ENCODE peak calls at places on chromosomes 2 and 18, in six cellular contexts. H, F, N, Y, Q and S are unnamed samples.
A peak's percentile ranks its signal among the peaks of the same experiment; 100 is the strongest.

GRCh38 chr18:5197032-5197434 is at the start of gene AKAIN1:
- DNase-seq in Y (peak; percentile 23), Q (no peak), N (peak; percentile 26), H (no peak), F (peak; percentile 40), S (peak; percentile 30)

GRCh38 chr2:130744287-130745117 is 10.8 kb upstream of the AMER3 start:
- DNase-seq in N (no peak), Q (no peak), Y (no peak), H (no peak), F (no peak), S (no peak)

GRCh38 chr2:14517731-14518130 is 114.8 kb upstream of the LRATD1 start:
- DNase-seq in N (no peak), Y (no peak), F (no peak), H (no peak), Q (no peak), S (no peak)

GRCh38 chr18:26051845-26052244 is 38.6 kb downstream of the SS18 start:
- DNase-seq in Q (no peak), N (no peak), H (no peak), Y (no peak), F (no peak), S (no peak)

GRCh38 chr2:216765810-216766259 is 70.5 kb upstream of the IGFBP5 start:
- DNase-seq in N (no peak), F (no peak), Q (no peak), H (no peak), Y (no peak), S (no peak)

GRCh38 chr18:21241224-21242131 is 554 bp upstream of the GREB1L start:
- DNase-seq in F (no peak), Q (no peak), N (no peak), Y (no peak), H (no peak), S (peak; percentile 9)

GRCh38 chr2:67997528-67998267 is 65.1 kb downstream of the C1D start:
- DNase-seq in N (no peak), Q (no peak), Y (peak; percentile 97), H (no peak), F (no peak), S (no peak)

GRCh38 chr18:23217781-23218180 is 82.5 kb downstream of the CABLES1 start:
- DNase-seq in Q (no peak), F (no peak), N (no peak), H (no peak), Y (no peak), S (no peak)

GRCh38 chr18:43129946-43130523 is 14.6 kb upstream of the RIT2 start:
- DNase-seq in Y (peak; percentile 46), F (no peak), H (no peak), Q (no peak), N (no peak), S (no peak)

GRCh38 chr2:136020831-136021230 is 35.4 kb upstream of the DARS1 start:
- DNase-seq in N (no peak), H (no peak), F (no peak), Q (no peak), Y (no peak), S (no peak)

GRCh38 chr2:20288941-20289340 is 61.7 kb downstream of the PUM2 start:
- DNase-seq in Q (no peak), F (no peak), Y (peak; percentile 89), N (no peak), H (no peak), S (no peak)

GRCh38 chr18:75548353-75548752 is 120.8 kb upstream of the SMIM21 start:
- DNase-seq in N (no peak), Y (peak; percentile 34), Q (no peak), H (no peak), F (no peak), S (no peak)

GRCh38 chr2:240686460-240686859 is 3.8 kb upstream of the AQP12B start:
- DNase-seq in F (no peak), H (no peak), Q (no peak), N (no peak), Y (no peak), S (no peak)

GRCh38 chr2:98911376-98912154 is 24.5 kb downstream of the CRACDL start:
- DNase-seq in H (no peak), N (no peak), Q (no peak), Y (peak; percentile 64), F (no peak), S (no peak)

GRCh38 chr2:158346041-158346440 is 110.5 kb downstream of the CCDC148 start:
- DNase-seq in Q (no peak), H (no peak), F (no peak), N (no peak), Y (no peak), S (no peak)

GRCh38 chr2:70514612-70515055 is 39.0 kb downstream of the TGFA start:
- DNase-seq in F (no peak), Y (no peak), H (peak; percentile 89), N (no peak), Q (no peak), S (no peak)

GRCh38 chr2:107393516-107393915 is 433.2 kb upstream of the RGPD4 start:
- DNase-seq in Y (no peak), Q (no peak), H (no peak), N (no peak), F (no peak), S (no peak)

GRCh38 chr2:127597046-127597983 is 48.6 kb upstream of the GPR17 start:
- DNase-seq in H (no peak), Q (no peak), Y (no peak), F (no peak), N (no peak), S (no peak)

GRCh38 chr2:109549016-109549595 is 64.7 kb downstream of the SEPTIN10 start:
- DNase-seq in Y (no peak), H (no peak), N (no peak), F (no peak), Q (no peak), S (no peak)

GRCh38 chr2:126882736-126883660 is 15.7 kb upstream of the TEX51 start:
- DNase-seq in F (no peak), Y (no peak), N (no peak), Q (no peak), H (no peak), S (no peak)

GRCh38 chr2:233049194-233049761 is 10.9 kb upstream of the INPP5D start:
- DNase-seq in Y (no peak), H (no peak), N (no peak), F (peak; percentile 13), Q (no peak), S (no peak)

GRCh38 chr2:47490406-47490805 is 87.5 kb downstream of the MSH2 start:
- DNase-seq in N (no peak), F (no peak), Q (no peak), H (no peak), Y (peak; percentile 21), S (no peak)

GRCh38 chr2:28101123-28101522 is 210.6 kb downstream of the BABAM2 start:
- DNase-seq in F (no peak), H (no peak), N (no peak), Q (no peak), Y (no peak), S (no peak)

GRCh38 chr2:44741507-44741906 is 200.0 kb upstream of the SIX3 start:
- DNase-seq in H (no peak), N (no peak), F (no peak), Y (peak; percentile 54), Q (no peak), S (no peak)

GRCh38 chr18:76621782-76622495 is 126.9 kb upstream of the ZNF516 start:
- DNase-seq in N (no peak), F (no peak), H (no peak), Y (no peak), Q (no peak), S (no peak)

GRCh38 chr2:17539596-17539992 is 902 bp upstream of the VSNL1 start:
- DNase-seq in N (no peak), Y (no peak), Q (no peak), F (no peak), H (no peak), S (no peak)

GRCh38 chr2:28633739-28634138 is 117.9 kb upstream of the PPP1CB start:
- DNase-seq in Q (no peak), H (no peak), N (no peak), Y (peak; percentile 84), F (no peak), S (no peak)

GRCh38 chr18:27185025-27185763 is at the start of gene CHST9:
- DNase-seq in N (no peak), H (peak; percentile 45), Q (no peak), F (no peak), Y (no peak), S (no peak)

GRCh38 chr2:39033980-39034379 is 86.9 kb downstream of the SOS1 start:
- DNase-seq in N (no peak), Y (no peak), Q (no peak), H (no peak), F (no peak), S (no peak)

GRCh38 chr2:140308706-140309105 is 1528.5 kb upstream of the NXPH2 start:
- DNase-seq in Q (no peak), Y (no peak), H (no peak), N (no peak), F (no peak), S (no peak)

GRCh38 chr2:150621800-150622199 is 134.3 kb upstream of the RND3 start:
- DNase-seq in Q (no peak), H (no peak), F (no peak), N (no peak), Y (peak; percentile 87), S (no peak)

GRCh38 chr2:196737046-196737445 is 62.4 kb downstream of the GTF3C3 start:
- DNase-seq in F (no peak), N (no peak), Y (no peak), Q (no peak), H (no peak), S (no peak)

GRCh38 chr2:172200495-172201085 is 97.9 kb upstream of the DLX2 start:
- DNase-seq in Y (peak; percentile 52), Q (no peak), F (no peak), N (no peak), H (no peak), S (no peak)

GRCh38 chr2:118987886-118988285 is 45.9 kb downstream of the MARCO start:
- DNase-seq in Q (no peak), N (no peak), H (no peak), Y (no peak), F (no peak), S (no peak)

GRCh38 chr2:226414313-226414712 is 385.3 kb downstream of the IRS1 start:
- DNase-seq in N (no peak), H (no peak), F (no peak), Q (no peak), Y (no peak), S (no peak)

GRCh38 chr2:210360412-210360811 is 45.4 kb upstream of the MYL1 start:
- DNase-seq in Y (no peak), F (no peak), N (no peak), Q (no peak), H (no peak), S (no peak)

GRCh38 chr18:78828131-78828530 is 151.5 kb upstream of the SALL3 start:
- DNase-seq in Y (no peak), F (no peak), H (no peak), N (no peak), Q (no peak), S (no peak)

GRCh38 chr2:170122883-170123547 is 54.9 kb upstream of the MYO3B start:
- DNase-seq in H (no peak), F (no peak), Q (no peak), Y (peak; percentile 63), N (no peak), S (no peak)